ENCODE peak calls at places on chromosomes 2 and 18, in ten cellular contexts. D is GM06990; A is HAP-1; U is uterus; O is GM23338; J is fibroblast of the aortic adventitia; E is suprapubic skin; V is lower leg skin; M is CD8-positive, alpha-beta memory T cell; I is fibroblast of mammary gland. Z is an unnamed sample.

GRCh38 chr2:220277445-220277960 is 650.1 kb downstream of the SLC4A3 start:
- DNase-seq in D (no peak), A (no peak), U (peak; percentile 16), O (no peak), J (peak; percentile 98), E (no peak), V (no peak), M (no peak), I (peak; percentile 92), Z (no peak)

GRCh38 chr18:63141777-63142176 is 177.8 kb downstream of the BCL2 start:
- DNase-seq in D (peak; percentile 79), A (no peak), U (no peak), O (no peak), J (no peak), E (no peak), V (no peak), M (no peak), I (no peak), Z (no peak)

GRCh38 chr2:23484163-23484740 is 99.3 kb downstream of the KLHL29 start:
- DNase-seq in D (no peak), A (no peak), U (no peak), O (no peak), J (no peak), E (no peak), V (no peak), M (no peak), I (no peak), Z (no peak)

GRCh38 chr2:88227446-88227845 is 57.3 kb downstream of the THNSL2 start:
- DNase-seq in D (no peak), A (no peak), U (no peak), O (no peak), J (no peak), E (no peak), V (no peak), M (no peak), I (peak; percentile 19), Z (no peak)

GRCh38 chr2:226601881-226602280 is 197.7 kb downstream of the IRS1 start:
- DNase-seq in D (no peak), A (no peak), U (no peak), O (no peak), J (peak; percentile 29), E (no peak), V (no peak), M (no peak), I (peak; percentile 75), Z (no peak)

GRCh38 chr2:24970483-24971299 is 1.1 kb downstream of the DNAJC27 start:
- DNase-seq in D (no peak), A (peak; percentile 37), U (peak; percentile 18), O (peak; percentile 41), J (peak; percentile 60), E (no peak), V (no peak), M (no peak), I (peak; percentile 53), Z (no peak)

GRCh38 chr2:178827739-178828487 is 20.7 kb upstream of the TTN start:
- DNase-seq in D (no peak), A (no peak), U (no peak), O (no peak), J (peak; percentile 79), E (no peak), V (no peak), M (no peak), I (no peak), Z (no peak)

GRCh38 chr2:142716463-142717242 is 160.8 kb upstream of the KYNU start:
- DNase-seq in D (no peak), A (no peak), U (no peak), O (peak; percentile 74), J (peak; percentile 61), E (no peak), V (no peak), M (no peak), I (peak; percentile 34), Z (no peak)

GRCh38 chr18:48270929-48271328 is 138.3 kb downstream of the ZBTB7C start:
- DNase-seq in D (no peak), A (no peak), U (no peak), O (no peak), J (no peak), E (no peak), V (no peak), M (no peak), I (no peak), Z (no peak)

GRCh38 chr2:201781583-201782051 is 884 bp upstream of the ALS2 start:
- DNase-seq in D (no peak), A (no peak), U (no peak), O (peak; percentile 25), J (no peak), E (no peak), V (no peak), M (no peak), I (no peak), Z (peak; percentile 48)

GRCh38 chr2:11985817-11986566 is 239.6 kb downstream of the LPIN1 start:
- DNase-seq in D (no peak), A (no peak), U (no peak), O (peak; percentile 18), J (no peak), E (no peak), V (no peak), M (no peak), I (peak; percentile 34), Z (no peak)

GRCh38 chr18:79400591-79401381 is 5.1 kb downstream of the NFATC1 start:
- DNase-seq in D (no peak), A (no peak), U (no peak), O (no peak), J (no peak), E (peak; percentile 76), V (no peak), M (peak; percentile 73), I (no peak), Z (no peak)

GRCh38 chr18:8704361-8705279 is 736 bp upstream of the MTCL1 start:
- DNase-seq in D (peak; percentile 79), A (peak; percentile 93), U (peak; percentile 83), O (peak; percentile 85), J (peak; percentile 88), E (peak; percentile 91), V (peak; percentile 97), M (peak; percentile 85), I (peak; percentile 74), Z (peak; percentile 84)

GRCh38 chr18:9876523-9876866 is 9.3 kb upstream of the TXNDC2 start:
- DNase-seq in D (no peak), A (no peak), U (no peak), O (no peak), J (no peak), E (no peak), V (no peak), M (no peak), I (no peak), Z (no peak)

GRCh38 chr2:197363998-197364397 is 53.4 kb upstream of the ANKRD44 start:
- DNase-seq in D (no peak), A (no peak), U (no peak), O (no peak), J (no peak), E (no peak), V (no peak), M (no peak), I (no peak), Z (no peak)

GRCh38 chr18:62088146-62088545 is 98.7 kb downstream of the PIGN start:
- DNase-seq in D (no peak), A (no peak), U (no peak), O (no peak), J (peak; percentile 34), E (no peak), V (no peak), M (no peak), I (peak; percentile 12), Z (no peak)

GRCh38 chr2:238862701-238863100 is 14.8 kb downstream of the TWIST2 start:
- DNase-seq in D (no peak), A (no peak), U (no peak), O (no peak), J (no peak), E (no peak), V (peak; percentile 15), M (no peak), I (peak; percentile 46), Z (no peak)
- H3K4me3 ChIP-seq in D (no peak overlapping the region), A (no peak overlapping the region), U (no peak overlapping the region), O (no peak overlapping the region), J (no peak overlapping the region), E (no peak overlapping the region), V (no peak overlapping the region), M (no peak overlapping the region), I (no peak overlapping the region), Z (no peak overlapping the region)

DNA sequence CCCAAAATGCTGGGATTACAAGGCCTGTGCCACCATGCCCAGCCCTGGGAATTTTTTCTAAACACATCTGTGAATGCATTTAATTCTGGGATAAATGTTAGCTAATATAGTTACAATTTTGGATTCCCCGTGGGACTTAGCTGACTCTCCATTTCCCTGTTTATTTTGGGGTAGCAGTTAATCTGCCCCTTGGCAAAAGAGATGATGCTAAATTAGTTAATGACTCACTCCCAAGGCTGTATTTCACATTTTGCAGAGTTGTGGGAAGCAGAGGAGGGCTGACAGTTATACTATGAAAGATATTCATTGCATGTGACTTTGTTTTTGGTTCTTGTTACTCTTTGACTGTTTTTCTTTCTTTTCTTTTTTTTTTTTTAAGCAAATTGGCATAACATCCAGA is 3.2 kb downstream of the MTHFD2 start:
- DNase-seq in D (no peak), A (no peak), U (peak; percentile 67), O (no peak), J (peak; percentile 79), E (no peak), V (no peak), M (no peak), I (peak; percentile 94), Z (no peak)
- H3K4me3 ChIP-seq in D (peak overlapping the region; percentile 99), A (no peak overlapping the region), U (no peak overlapping the region), O (peak overlapping the region; percentile 95), J (peak overlapping the region; percentile 94), E (no peak overlapping the region), V (no peak overlapping the region), M (no peak overlapping the region), I (no peak overlapping the region), Z (no peak overlapping the region)

DNA sequence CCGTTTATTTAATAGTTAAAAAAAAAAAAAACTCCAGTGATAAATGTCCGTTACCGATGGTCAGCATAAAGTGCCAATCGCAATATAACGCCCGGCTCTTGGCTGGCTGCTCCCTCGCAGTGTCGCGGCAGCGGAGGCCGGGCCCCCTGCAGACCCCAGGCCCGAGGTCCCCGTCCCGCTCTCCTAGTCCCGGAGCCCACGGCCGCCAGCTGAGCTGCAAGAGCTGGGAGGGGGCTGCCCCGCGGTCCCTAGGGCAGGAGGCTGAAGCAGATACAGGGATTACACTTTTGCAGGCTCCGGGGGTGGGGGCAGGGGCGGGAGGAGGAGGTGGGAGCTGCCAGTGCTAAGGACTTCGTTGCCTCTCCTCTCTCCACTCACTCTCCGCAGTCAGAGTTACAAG is 6.9 kb downstream of the OSR1 start:
- DNase-seq in D (no peak), A (no peak), U (no peak), O (peak; percentile 23), J (no peak), E (no peak), V (no peak), M (no peak), I (no peak), Z (no peak)
- H3K4me3 ChIP-seq in D (peak overlapping the region; percentile 5), A (no peak overlapping the region), U (no peak overlapping the region), O (peak overlapping the region; percentile 60), J (peak overlapping the region; percentile 13), E (peak overlapping the region; percentile 28), V (no peak overlapping the region), M (no peak overlapping the region), I (no peak overlapping the region), Z (no peak overlapping the region)

DNA sequence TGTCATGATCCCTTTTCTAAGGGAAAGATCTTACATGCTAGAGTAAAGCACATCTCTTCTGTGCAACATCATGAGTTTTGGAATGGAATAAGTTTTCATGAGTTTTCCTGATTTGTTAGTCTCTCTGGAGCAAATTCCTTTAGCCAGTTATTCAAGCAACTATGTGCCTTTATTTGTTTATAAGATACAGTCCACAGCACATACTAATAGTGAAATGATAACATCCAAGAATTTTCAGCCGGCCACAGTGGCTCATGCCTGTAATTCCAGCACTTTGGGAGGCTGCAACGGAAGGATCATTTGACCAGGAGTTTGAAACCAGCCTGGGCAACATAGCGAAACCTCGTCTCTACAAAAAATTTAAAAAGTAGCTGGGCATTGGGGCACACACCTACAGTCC is 82.0 kb upstream of the LTBP1 start:
- DNase-seq in D (no peak), A (no peak), U (no peak), O (no peak), J (peak; percentile 87), E (no peak), V (no peak), M (no peak), I (peak; percentile 46), Z (no peak)
- H3K4me3 ChIP-seq in D (no peak overlapping the region), A (no peak overlapping the region), U (no peak overlapping the region), O (no peak overlapping the region), J (no peak overlapping the region), E (no peak overlapping the region), V (no peak overlapping the region), M (no peak overlapping the region), I (no peak overlapping the region), Z (no peak overlapping the region)